ENCODE peak calls at places on chromosome 5, in four cellular contexts. W, L, G and P are unnamed samples.

GRCh38 chr5:82296929-82297328 is 18.8 kb upstream of the RPS23 start:
- DNase-seq in W (no peak), L (no peak), G (no peak), P (no peak)

GRCh38 chr5:160837749-160838593 is 14.0 kb downstream of the ATP10B start:
- DNase-seq in W (no peak), L (no peak), G (no peak), P (no peak)

GRCh38 chr5:32095261-32095671 is 78.9 kb downstream of the GOLPH3 start:
- DNase-seq in W (no peak), L (no peak), G (no peak), P (no peak)

GRCh38 chr5:122311888-122312669 is at the start of gene SNCAIP:
- DNase-seq in W (no peak), L (no peak), G (no peak), P (peak)

GRCh38 chr5:130227699-130228098 is 323.4 kb downstream of the CHSY3 start:
- DNase-seq in W (no peak), L (no peak), G (no peak), P (no peak)

GRCh38 chr5:146904890-146905289 is 26.3 kb upstream of the PPP2R2B start:
- DNase-seq in W (no peak), L (no peak), G (no peak), P (no peak)

GRCh38 chr5:165460911-165461310 is 1955.5 kb downstream of the MAT2B start:
- DNase-seq in W (no peak), L (no peak), G (no peak), P (no peak)

GRCh38 chr5:74199436-74200210 is 440.9 kb downstream of the ENC1 start:
- DNase-seq in W (no peak), L (no peak), G (no peak), P (no peak)

GRCh38 chr5:81533629-81534480 is 139.9 kb upstream of the ACOT12 start:
- DNase-seq in W (no peak), L (no peak), G (no peak), P (no peak)

GRCh38 chr5:59540366-59540765 is 353.2 kb downstream of the PDE4D start:
- DNase-seq in W (no peak), L (no peak), G (no peak), P (no peak)

GRCh38 chr5:105407190-105407589 is 1844.6 kb upstream of the NUDT12 start:
- DNase-seq in W (no peak), L (no peak), G (no peak), P (no peak)

GRCh38 chr5:112238473-112238872 is 180.6 kb downstream of the EPB41L4A start:
- DNase-seq in W (no peak), L (no peak), G (no peak), P (no peak)

GRCh38 chr5:78648359-78649219 is at the start of gene LHFPL2:
- DNase-seq in W (peak), L (no peak), G (no peak), P (peak)

GRCh38 chr5:102910240-102911226 is 155.4 kb downstream of the PAM start:
- DNase-seq in W (no peak), L (peak), G (no peak), P (no peak)

GRCh38 chr5:160923927-160924705 is 72.1 kb upstream of the ATP10B start:
- DNase-seq in W (no peak), L (no peak), G (peak), P (peak)

GRCh38 chr5:153565822-153566221 is 75.4 kb downstream of the GRIA1 start:
- DNase-seq in W (no peak), L (no peak), G (no peak), P (no peak)

GRCh38 chr5:72693001-72693442 is 123.4 kb upstream of the TNPO1 start:
- DNase-seq in W (no peak), L (no peak), G (no peak), P (no peak)

GRCh38 chr5:157447246-157447645 is 12.8 kb upstream of the NIPAL4 start:
- DNase-seq in W (no peak), L (no peak), G (no peak), P (peak)

GRCh38 chr5:463952-464351 is 21.0 kb downstream of the EXOC3 start:
- DNase-seq in W (peak), L (no peak), G (no peak), P (peak)

GRCh38 chr5:34866989-34867471 is 28.1 kb downstream of the TTC23L start:
- DNase-seq in W (no peak), L (no peak), G (peak), P (peak)

DNA sequence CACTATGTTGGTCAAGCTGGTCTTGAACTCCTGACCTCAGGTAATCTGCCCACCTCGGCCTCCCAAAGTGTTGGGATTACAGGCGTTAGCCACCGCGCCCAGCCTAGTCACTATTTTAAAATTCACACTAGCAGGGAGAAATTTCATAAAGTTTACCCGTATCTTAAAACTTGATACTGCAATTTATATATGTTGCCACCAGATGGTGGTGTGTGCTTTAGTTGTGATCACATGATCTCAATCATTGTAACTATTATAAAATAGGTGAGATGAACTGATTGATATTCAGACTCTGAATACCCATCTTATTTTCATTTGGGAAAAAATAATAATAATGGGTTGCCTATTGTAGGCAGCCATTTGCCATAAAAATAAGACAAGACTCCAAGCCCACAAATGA is 1330.4 kb upstream of the WWC1 start:
- DNase-seq in W (no peak), L (no peak), G (no peak), P (no peak)
- TF ChIP-seq CTCF in W (no peak), L (peak), G (peak), P (peak)

GRCh38 chr5:143495823-143496275 is 92.4 kb upstream of the NR3C1 start:
- DNase-seq in W (no peak), L (no peak), G (no peak), P (no peak)
- TF ChIP-seq POLR2AphosphoS5 in W (peak), L (no peak), G (no peak), P (no peak)

GRCh38 chr5:42636425-42636824 is 120.2 kb upstream of the CCDC152 start:
- DNase-seq in W (no peak), L (peak), G (peak), P (no peak)
- TF ChIP-seq CTCF in W (no peak), L (peak), G (peak), P (no peak)

GRCh38 chr5:56172225-56172624 is 60.9 kb downstream of the ANKRD55 start:
- DNase-seq in W (no peak), L (no peak), G (no peak), P (no peak)
- TF ChIP-seq POLR2AphosphoS5 in W (no peak), L (no peak), G (no peak), P (no peak)

GRCh38 chr5:139248826-139249453 is 44.6 kb upstream of the MATR3 start:
- DNase-seq in W (no peak), L (no peak), G (no peak), P (no peak)

GRCh38 chr5:139253115-139253514 is 40.4 kb upstream of the MATR3 start:
- DNase-seq in W (no peak), L (no peak), G (no peak), P (no peak)

GRCh38 chr5:139246394-139246793 is 47.1 kb upstream of the MATR3 start:
- DNase-seq in W (no peak), L (no peak), G (no peak), P (no peak)

GRCh38 chr5:139251695-139252288 is 41.7 kb upstream of the MATR3 start:
- DNase-seq in W (no peak), L (no peak), G (no peak), P (no peak)

GRCh38 chr5:139251281-139251687 is 42.3 kb upstream of the MATR3 start:
- DNase-seq in W (no peak), L (no peak), G (no peak), P (peak)
- TF ChIP-seq CTCF in W (no peak), L (peak), G (peak), P (no peak)